ENCODE peak calls at places on chromosomes 5 and 9, in nine cellular contexts. J is PC-3, M is cardiac muscle cell, R is hepatocyte, S is stomach, G is heart right ventricle, W is psoas muscle, X is uterus, Z is Peyer's patch. V is an unnamed sample. For H3K36me3 and H3K9me3, the result is how much of the 10 kb centered on the place peaks cover.

GRCh38 chr9:75803130-75803529 is 87.3 kb upstream of the PCSK5 start:
- DNase-seq in J (no peak), M (no peak), R (peak), S (no peak), G (no peak), W (no peak), X (no peak), Z (no peak), V (no peak)

GRCh38 chr5:148208226-148208625 is 5.4 kb downstream of the SPINK6 start:
- DNase-seq in J (no peak), M (no peak), R (no peak), S (no peak), G (no peak), W (no peak), X (no peak), Z (no peak), V (no peak)

GRCh38 chr5:96823060-96823459 is 15.3 kb upstream of the ERAP1 start:
- DNase-seq in J (no peak), M (no peak), R (no peak), S (no peak), G (no peak), W (no peak), X (no peak), Z (no peak), V (no peak)

GRCh38 chr9:121262953-121263352 is 5.0 kb upstream of the GSN start:
- DNase-seq in J (no peak), M (no peak), R (no peak), S (no peak), G (no peak), W (no peak), X (no peak), Z (no peak), V (no peak)

GRCh38 chr5:163565931-163566608 is 60.7 kb downstream of the MAT2B start:
- DNase-seq in J (peak), M (peak), R (peak), S (peak), G (no peak), W (no peak), X (no peak), Z (peak), V (no peak)

GRCh38 chr9:136964171-136964689 is 12.2 kb downstream of the LCN12 start:
- DNase-seq in J (peak), M (no peak), R (no peak), S (peak), G (no peak), W (no peak), X (no peak), Z (peak), V (no peak)

GRCh38 chr9:131976157-131976740 is 103.4 kb downstream of the MED27 start:
- DNase-seq in J (no peak), M (no peak), R (no peak), S (no peak), G (no peak), W (no peak), X (no peak), Z (no peak), V (peak)

GRCh38 chr5:72611111-72611724 is 104.0 kb upstream of the ZNF366 start:
- DNase-seq in J (peak), M (peak), R (peak), S (peak), G (peak), W (peak), X (peak), Z (peak), V (peak)

GRCh38 chr5:165525268-165525667 is 2019.8 kb downstream of the MAT2B start:
- DNase-seq in J (peak), M (no peak), R (peak), S (no peak), G (no peak), W (no peak), X (no peak), Z (no peak), V (no peak)

GRCh38 chr5:66440202-66440680 is 156.0 kb upstream of the MAST4 start:
- DNase-seq in J (no peak), M (no peak), R (peak), S (no peak), G (peak), W (no peak), X (peak), Z (no peak), V (no peak)

GRCh38 chr5:63043792-63044191 is 465.2 kb downstream of the LRRC70 start:
- DNase-seq in J (no peak), M (no peak), R (no peak), S (no peak), G (no peak), W (no peak), X (no peak), Z (no peak), V (no peak)

GRCh38 chr9:72917892-72918509 is 34.9 kb downstream of the ALDH1A1 start:
- DNase-seq in J (no peak), M (no peak), R (no peak), S (no peak), G (no peak), W (no peak), X (no peak), Z (no peak), V (no peak)

GRCh38 chr5:109399092-109399759 is 10.5 kb downstream of the PJA2 start:
- DNase-seq in J (no peak), M (no peak), R (no peak), S (no peak), G (peak), W (no peak), X (no peak), Z (no peak), V (no peak)

GRCh38 chr5:56290378-56291057 is 57.4 kb upstream of the ANKRD55 start:
- DNase-seq in J (no peak), M (no peak), R (no peak), S (no peak), G (no peak), W (no peak), X (no peak), Z (no peak), V (no peak)

GRCh38 chr5:165881259-165881658 is 2375.8 kb downstream of the MAT2B start:
- DNase-seq in J (peak), M (peak), R (no peak), S (no peak), G (no peak), W (no peak), X (no peak), Z (no peak), V (no peak)

GRCh38 chr9:17799383-17799782 is 220.5 kb downstream of the SH3GL2 start:
- DNase-seq in J (peak), M (no peak), R (no peak), S (no peak), G (no peak), W (no peak), X (no peak), Z (no peak), V (no peak)

GRCh38 chr5:37002176-37002751 is 125.7 kb downstream of the NIPBL start:
- DNase-seq in J (no peak), M (peak), R (peak), S (no peak), G (no peak), W (no peak), X (no peak), Z (no peak), V (no peak)

DNA sequence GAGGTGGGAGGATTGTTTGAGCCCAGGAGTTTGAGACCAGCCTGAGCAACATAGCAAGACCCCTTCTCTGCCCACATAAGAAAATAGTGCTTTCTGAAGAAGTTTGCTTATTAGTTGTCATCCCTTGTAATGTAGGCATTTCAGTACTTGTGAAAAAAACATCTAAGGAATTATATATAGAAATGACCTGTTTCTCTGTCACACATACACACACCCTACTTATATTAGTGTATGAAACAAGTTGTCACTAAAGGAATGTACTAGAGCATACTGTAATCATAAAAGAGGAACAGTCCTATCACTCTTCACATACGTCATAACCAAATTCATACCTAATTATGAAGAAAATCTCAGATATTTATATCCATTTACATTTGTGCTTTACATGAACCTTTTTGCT is 122.0 kb downstream of the NIPBL start:
- DNase-seq in J (no peak), M (no peak), R (no peak), S (no peak), G (no peak), W (no peak), X (no peak), Z (no peak), V (no peak)
- H3K36me3 ChIP-seq in J (under half), M (under half), R (under half), S (half or more), G (under half), W (half or more), X (under half), Z (half or more), V (under half)

GRCh38 chr5:59107692-59108091 is 524.8 kb downstream of the RAB3C start:
- DNase-seq in J (no peak), M (no peak), R (peak), S (peak), G (no peak), W (no peak), X (no peak), Z (no peak), V (no peak)
- H3K9me3 ChIP-seq in J (under half), M (under half), R (under half), S (under half), G (under half), W (under half), X (under half), Z (under half), V (under half)

DNA sequence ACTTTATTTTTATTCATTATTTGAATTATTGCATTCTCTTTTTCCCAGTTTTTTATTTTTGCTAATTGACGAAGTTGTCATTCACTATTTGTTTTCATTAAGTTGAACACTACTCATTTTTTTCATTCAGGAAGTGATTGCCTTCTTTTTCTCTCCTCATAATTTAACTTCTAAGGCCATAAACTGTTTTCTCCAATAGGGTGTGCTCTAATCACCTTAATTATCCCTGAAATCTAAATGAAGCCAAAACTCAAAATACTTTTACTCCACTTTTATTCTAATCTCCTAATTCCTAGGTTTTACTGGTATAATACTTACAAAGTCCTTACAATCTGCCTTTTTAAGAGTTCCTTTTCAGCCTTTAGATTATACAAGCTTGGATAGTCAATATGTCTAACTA is 2.9 kb upstream of the OR13C2 start:
- DNase-seq in J (peak), M (no peak), R (no peak), S (no peak), G (no peak), W (no peak), X (no peak), Z (no peak), V (no peak)
- TF ChIP-seq CTCF in J (peak), M (no peak), R (no peak), S (no peak), G (no peak), W (no peak), X (no peak), Z (no peak), V (no peak)

DNA sequence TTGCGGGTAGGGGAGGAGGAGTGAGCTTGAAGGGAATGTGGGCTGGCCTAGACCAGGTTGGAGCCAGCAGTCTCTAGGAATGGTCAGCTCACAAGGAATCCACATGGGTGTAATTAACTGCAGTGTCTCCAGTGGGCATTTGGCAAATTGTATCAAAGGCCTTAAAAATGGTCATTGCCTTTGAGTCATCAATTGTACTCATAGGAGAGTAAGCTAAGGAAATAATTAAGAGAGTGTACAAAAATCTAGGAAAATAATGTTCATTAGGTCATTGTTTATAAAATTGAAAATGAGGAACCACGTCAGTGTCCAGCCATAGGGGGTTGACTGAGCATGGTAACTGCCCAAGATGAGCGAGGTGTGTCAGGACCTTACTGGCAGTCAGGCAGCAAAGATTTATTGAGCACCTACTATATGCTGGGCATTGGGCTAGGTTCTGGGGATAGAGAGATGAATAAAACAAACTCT is 29.8 kb upstream of the RPL26L1 start:
- DNase-seq in J (no peak), M (no peak), R (no peak), S (no peak), G (no peak), W (no peak), X (no peak), Z (no peak), V (no peak)
- H3K36me3 ChIP-seq in J (under half), M (under half), R (under half), S (half or more), G (under half), W (under half), X (under half), Z (under half), V (under half)

DNA sequence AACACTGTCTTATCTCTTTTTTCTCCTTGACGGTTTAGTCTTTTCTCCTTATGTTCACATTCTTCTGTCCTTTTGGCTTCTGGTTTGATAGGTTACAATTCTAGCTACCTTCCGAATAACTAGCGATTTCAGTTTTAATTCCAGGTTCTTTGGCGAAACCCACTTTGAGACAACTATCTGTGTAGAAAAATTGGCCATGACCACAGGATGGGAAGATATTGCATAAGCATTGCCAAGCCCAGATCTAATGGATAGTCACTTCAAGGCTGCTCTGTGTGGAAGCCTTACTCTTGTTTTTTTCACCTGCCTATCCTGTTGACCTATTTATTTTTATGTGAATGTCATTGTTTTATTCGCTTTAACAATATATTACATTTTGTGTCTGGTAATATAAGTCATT is 5.2 kb downstream of the ZNF189 start:
- DNase-seq in J (no peak), M (no peak), R (no peak), S (no peak), G (no peak), W (no peak), X (no peak), Z (no peak), V (no peak)
- H3K9me3 ChIP-seq in J (under half), M (under half), R (half or more), S (half or more), G (half or more), W (under half), X (under half), Z (under half), V (under half)

GRCh38 chr9:4298255-4299005 is 1.4 kb downstream of the GLIS3 start:
- DNase-seq in J (peak), M (peak), R (peak), S (peak), G (peak), W (peak), X (no peak), Z (peak), V (no peak)
- TF ChIP-seq CTCF in J (no peak), M (peak), R (no peak), S (no peak), G (no peak), W (no peak), X (peak), Z (no peak), V (no peak)

GRCh38 chr9:124855944-124856773 is 2.9 kb downstream of the WDR38 start:
- DNase-seq in J (peak), M (peak), R (no peak), S (no peak), G (no peak), W (no peak), X (no peak), Z (no peak), V (peak)

GRCh38 chr9:124857533-124858162 is 4.1 kb downstream of the RPL35 start:
- DNase-seq in J (no peak), M (no peak), R (no peak), S (no peak), G (no peak), W (no peak), X (no peak), Z (no peak), V (no peak)

GRCh38 chr9:124860582-124861341 is 995 bp downstream of the RPL35 start:
- DNase-seq in J (no peak), M (no peak), R (no peak), S (no peak), G (no peak), W (no peak), X (no peak), Z (no peak), V (no peak)

GRCh38 chr9:124859803-124860581 is 1.8 kb downstream of the RPL35 start:
- DNase-seq in J (no peak), M (no peak), R (no peak), S (no peak), G (no peak), W (no peak), X (no peak), Z (no peak), V (no peak)

DNA sequence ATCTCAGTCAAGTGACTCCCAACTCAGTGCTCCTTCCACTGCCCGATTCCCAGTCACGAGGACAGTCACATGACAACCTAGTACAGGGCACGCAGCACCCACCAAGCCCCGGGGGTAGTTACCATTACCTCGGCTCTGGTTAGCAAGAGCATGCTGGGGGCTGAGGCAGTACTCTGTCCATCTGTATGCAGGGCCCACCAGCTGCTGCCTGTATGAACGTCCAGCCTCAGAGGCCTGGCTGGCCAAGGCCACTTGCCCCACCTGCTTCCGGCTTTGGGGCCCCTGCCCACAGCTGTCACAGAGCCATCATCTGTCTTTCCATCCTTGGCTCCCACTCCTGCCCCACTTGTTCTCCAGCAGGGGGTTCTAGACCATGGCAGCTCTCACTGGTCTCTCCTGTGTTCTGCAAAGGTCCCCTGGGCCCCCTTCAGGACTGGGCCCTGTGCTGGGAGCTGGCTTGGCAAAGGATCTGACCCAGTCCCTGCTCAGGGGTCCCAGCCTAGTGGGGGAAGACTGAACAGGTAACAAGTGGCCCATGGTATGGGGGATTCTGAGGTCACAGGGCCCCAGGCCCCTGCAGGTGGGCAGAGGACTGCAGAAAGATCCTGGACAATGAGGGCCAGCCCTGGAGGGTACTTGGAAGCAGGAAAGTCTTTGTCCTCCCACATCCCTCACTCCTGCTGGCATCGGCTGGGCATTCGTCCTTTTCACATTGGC is 3.3 kb downstream of the RPL35 start:
- DNase-seq in J (no peak), M (no peak), R (no peak), S (no peak), G (no peak), W (no peak), X (no peak), Z (no peak), V (no peak)
- H3K36me3 ChIP-seq in J (under half), M (under half), R (under half), S (half or more), G (under half), W (under half), X (under half), Z (under half), V (under half)

DNA sequence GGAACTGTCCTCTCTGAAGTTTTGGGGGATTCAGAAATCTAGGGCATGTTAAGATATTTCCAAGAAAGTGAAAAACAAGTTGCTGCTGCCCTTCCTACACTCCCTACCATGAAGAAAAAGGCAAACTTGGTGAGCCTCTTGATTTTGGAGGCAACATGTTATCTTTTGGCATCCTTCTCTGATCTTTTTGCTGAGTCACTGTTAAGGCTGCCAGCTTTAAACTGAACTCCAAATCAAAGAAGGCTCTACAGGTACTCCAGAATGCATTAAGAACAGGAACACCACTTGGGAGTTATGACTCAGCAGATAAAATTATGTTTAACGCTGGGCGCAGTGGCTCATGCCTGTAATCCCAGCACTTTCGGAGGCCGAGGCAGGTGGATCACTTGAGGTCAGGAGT is 24.0 kb downstream of the PCDHB15 start:
- DNase-seq in J (no peak), M (no peak), R (no peak), S (no peak), G (no peak), W (no peak), X (no peak), Z (no peak), V (no peak)
- H3K9me3 ChIP-seq in J (under half), M (under half), R (half or more), S (half or more), G (half or more), W (half or more), X (under half), Z (under half), V (under half)